ENCODE peak calls at places on chromosome 11, in seven cellular contexts. M, Q, O, K, F, C and Z are unnamed samples.

GRCh38 chr11:5339771-5340322 is 3.5 kb downstream of the OR51B5 start:
- DNase-seq in M (no peak), Q (no peak), O (no peak), K (no peak), F (no peak), C (no peak), Z (no peak)

GRCh38 chr11:119681537-119681936 is 47.5 kb downstream of the NECTIN1 start:
- DNase-seq in M (no peak), Q (no peak), O (no peak), K (no peak), F (no peak), C (peak), Z (no peak)

GRCh38 chr11:22343411-22344032 is 5.3 kb downstream of the SLC17A6 start:
- DNase-seq in M (no peak), Q (no peak), O (no peak), K (no peak), F (no peak), C (no peak), Z (no peak)

GRCh38 chr11:116641561-116642045 is 131.2 kb downstream of the BUD13 start:
- DNase-seq in M (no peak), Q (no peak), O (peak), K (peak), F (no peak), C (peak), Z (peak)

GRCh38 chr11:100680070-100680469 is 7.0 kb upstream of the ARHGAP42 start:
- DNase-seq in M (no peak), Q (no peak), O (no peak), K (no peak), F (no peak), C (no peak), Z (no peak)

GRCh38 chr11:125429174-125429707 is 66.8 kb downstream of the FEZ1 start:
- DNase-seq in M (no peak), Q (peak), O (peak), K (peak), F (no peak), C (peak), Z (peak)

GRCh38 chr11:117170210-117170609 is 8.3 kb upstream of the SIDT2 start:
- DNase-seq in M (no peak), Q (no peak), O (no peak), K (no peak), F (no peak), C (no peak), Z (no peak)

GRCh38 chr11:63802637-63803414 is 10.4 kb upstream of the SPINDOC start:
- DNase-seq in M (no peak), Q (no peak), O (peak), K (peak), F (peak), C (peak), Z (peak)

GRCh38 chr11:19444231-19444630 is 203.5 kb upstream of the E2F8 start:
- DNase-seq in M (no peak), Q (no peak), O (no peak), K (no peak), F (no peak), C (no peak), Z (peak)

GRCh38 chr11:130645164-130645859 is 196.9 kb downstream of the ADAMTS15 start:
- DNase-seq in M (no peak), Q (no peak), O (no peak), K (no peak), F (no peak), C (no peak), Z (no peak)

GRCh38 chr11:490930-491260 is 16.1 kb downstream of the RNH1 start:
- DNase-seq in M (no peak), Q (no peak), O (no peak), K (no peak), F (no peak), C (no peak), Z (no peak)

GRCh38 chr11:120172921-120173705 is 35.2 kb upstream of the TRIM29 start:
- DNase-seq in M (no peak), Q (no peak), O (no peak), K (peak), F (no peak), C (no peak), Z (no peak)

GRCh38 chr11:17352925-17353227 is 1.3 kb downstream of the NCR3LG1 start:
- DNase-seq in M (no peak), Q (no peak), O (peak), K (peak), F (no peak), C (peak), Z (peak)

GRCh38 chr11:34126959-34127848 is 21.8 kb downstream of the NAT10 start:
- DNase-seq in M (no peak), Q (no peak), O (peak), K (no peak), F (no peak), C (peak), Z (no peak)

GRCh38 chr11:122617926-122618325 is 37.6 kb upstream of the UBASH3B start:
- DNase-seq in M (no peak), Q (no peak), O (no peak), K (no peak), F (no peak), C (peak), Z (no peak)

GRCh38 chr11:34427171-34427805 is 11.4 kb upstream of the CAT start:
- DNase-seq in M (peak), Q (no peak), O (peak), K (peak), F (peak), C (peak), Z (peak)

GRCh38 chr11:62911137-62912130 is 9.7 kb downstream of the CHRM1 start:
- DNase-seq in M (no peak), Q (no peak), O (no peak), K (no peak), F (no peak), C (no peak), Z (no peak)

GRCh38 chr11:85718991-85719807 is 33.2 kb upstream of the CCDC89 start:
- DNase-seq in M (peak), Q (no peak), O (peak), K (no peak), F (peak), C (peak), Z (peak)

GRCh38 chr11:12529041-12529440 is 145.2 kb upstream of the TEAD1 start:
- DNase-seq in M (no peak), Q (no peak), O (no peak), K (no peak), F (no peak), C (no peak), Z (no peak)

GRCh38 chr11:20671856-20672546 is 2.6 kb downstream of the NELL1 start:
- DNase-seq in M (no peak), Q (no peak), O (no peak), K (peak), F (no peak), C (peak), Z (no peak)

GRCh38 chr11:100619484-100619883 is 67.6 kb upstream of the ARHGAP42 start:
- DNase-seq in M (no peak), Q (no peak), O (peak), K (no peak), F (no peak), C (peak), Z (peak)

GRCh38 chr11:7537260-7537659 is 23.5 kb downstream of the PPFIBP2 start:
- DNase-seq in M (no peak), Q (no peak), O (no peak), K (no peak), F (no peak), C (no peak), Z (no peak)

GRCh38 chr11:72208281-72208680 is 8.3 kb upstream of the FOLR2 start:
- DNase-seq in M (no peak), Q (no peak), O (no peak), K (no peak), F (no peak), C (no peak), Z (no peak)

GRCh38 chr11:44088871-44089270 is 6.6 kb upstream of the EXT2 start:
- DNase-seq in M (no peak), Q (no peak), O (no peak), K (no peak), F (no peak), C (no peak), Z (no peak)

GRCh38 chr11:32311351-32312077 is 123.8 kb downstream of the WT1 start:
- DNase-seq in M (no peak), Q (no peak), O (no peak), K (no peak), F (no peak), C (no peak), Z (no peak)

GRCh38 chr11:19789840-19790710 is 77.4 kb downstream of the NAV2 start:
- DNase-seq in M (no peak), Q (no peak), O (no peak), K (no peak), F (no peak), C (no peak), Z (peak)

GRCh38 chr11:66450610-66451009 is 12.0 kb upstream of the MRPL11 start:
- DNase-seq in M (no peak), Q (no peak), O (no peak), K (no peak), F (no peak), C (no peak), Z (no peak)